ENCODE peak calls at places on chromosome 10, in eight cellular contexts. Q is AG10803; A is neuronal stem cell; V is breast epithelium; P is bronchial epithelial cell; B is anterior cingulate cortex; C is colonic mucosa; Z is activated CD4-positive, alpha-beta T cell treated with anti-CD3 and anti-CD28 coated beads, Interleukin-2, amount 50 U/mL, for 4 hours. S is an unnamed sample.
A peak's percentile ranks its signal among the peaks of the same experiment; 100 is the strongest.

GRCh38 chr10:103090911-103091310 is 102.2 kb downstream of the NT5C2 start:
- DNase-seq in Q (no peak), A (no peak), V (no peak), P (no peak), B (no peak), C (no peak), Z (no peak), S (no peak)

GRCh38 chr10:129703287-129704137 is 236.5 kb downstream of the MGMT start:
- DNase-seq in Q (no peak), A (no peak), V (no peak), P (no peak), B (no peak), C (no peak), Z (no peak), S (no peak)

GRCh38 chr10:50862719-50863118 is 22.7 kb downstream of the A1CF start:
- DNase-seq in Q (no peak), A (no peak), V (no peak), P (no peak), B (no peak), C (no peak), Z (no peak), S (no peak)

GRCh38 chr10:44022203-44022602 is 362.7 kb downstream of the CXCL12 start:
- DNase-seq in Q (no peak), A (no peak), V (no peak), P (no peak), B (no peak), C (no peak), Z (no peak), S (no peak)

GRCh38 chr10:3780766-3781457 is 4.1 kb downstream of the KLF6 start:
- DNase-seq in Q (peak; percentile 40), A (no peak), V (no peak), P (peak; percentile 25), B (no peak), C (peak; percentile 25), Z (no peak), S (no peak)

GRCh38 chr10:90352288-90352687 is 505.6 kb downstream of the HTR7 start:
- DNase-seq in Q (no peak), A (no peak), V (no peak), P (peak; percentile 22), B (no peak), C (no peak), Z (no peak), S (no peak)

GRCh38 chr10:930415-931325 is 835 bp downstream of the LARP4B start:
- DNase-seq in Q (peak; percentile 51), A (peak; percentile 42), V (peak; percentile 50), P (peak; percentile 51), B (no peak), C (peak; percentile 73), Z (no peak), S (peak; percentile 57)

GRCh38 chr10:127041561-127041960 is 136.3 kb downstream of the DOCK1 start:
- DNase-seq in Q (peak; percentile 96), A (no peak), V (no peak), P (peak; percentile 98), B (no peak), C (peak; percentile 7), Z (no peak), S (no peak)

GRCh38 chr10:78211476-78212110 is 177.9 kb downstream of the RPS24 start:
- DNase-seq in Q (peak; percentile 63), A (peak; percentile 35), V (no peak), P (peak; percentile 25), B (peak; percentile 46), C (no peak), Z (no peak), S (no peak)

GRCh38 chr10:124524991-124525653 is 63.5 kb downstream of the LHPP start:
- DNase-seq in Q (peak; percentile 16), A (no peak), V (peak; percentile 46), P (peak; percentile 76), B (no peak), C (no peak), Z (no peak), S (peak; percentile 69)

S was measured in aorta.